ENCODE peak calls at places on chromosomes 2 and 18, in four cellular contexts. X is neural progenitor cell, R is H9, V is endothelial cell of umbilical vein. N is an unnamed sample.

GRCh38 chr2:131030478-131030971 is 62.7 kb downstream of the FAM168B start:
- DNase-seq in V (no peak), R (no peak), X (no peak), N (peak; percentile 56)

GRCh38 chr2:26759845-26760244 is 4.2 kb upstream of the SLC35F6 start:
- DNase-seq in V (no peak), R (no peak), X (no peak), N (no peak)

GRCh38 chr2:95525294-95526035 is 40.9 kb upstream of the TRIM43B start:
- DNase-seq in X (no peak), V (no peak), R (no peak), N (peak; percentile 66)

GRCh38 chr2:66535574-66536289 is 100.8 kb downstream of the MEIS1 start:
- DNase-seq in R (no peak), V (no peak), X (no peak), N (no peak)

GRCh38 chr2:29786361-29786760 is 135.0 kb downstream of the ALK start:
- DNase-seq in R (no peak), X (no peak), V (no peak), N (no peak)

GRCh38 chr2:12432985-12433640 is 283.6 kb upstream of the TRIB2 start:
- DNase-seq in R (no peak), V (peak; percentile 34), X (no peak), N (no peak)

GRCh38 chr2:39484620-39485495 is 47.8 kb upstream of the MAP4K3 start:
- DNase-seq in V (no peak), X (no peak), R (no peak), N (no peak)

GRCh38 chr2:205806126-205806905 is 124.0 kb downstream of the NRP2 start:
- DNase-seq in V (no peak), X (no peak), R (no peak), N (no peak)

GRCh38 chr18:5720132-5720531 is 175.2 kb downstream of the TMEM200C start:
- DNase-seq in X (no peak), R (no peak), V (no peak), N (no peak)

GRCh38 chr2:20930928-20931327 is 108.0 kb upstream of the LDAH start:
- DNase-seq in V (no peak), X (no peak), R (no peak), N (no peak)

GRCh38 chr2:134401081-134401497 is 147.2 kb downstream of the MGAT5 start:
- DNase-seq in R (no peak), X (no peak), V (peak; percentile 93), N (no peak)

GRCh38 chr2:11482473-11483031 is 16.6 kb upstream of the E2F6 start:
- DNase-seq in R (peak; percentile 80), V (no peak), X (peak; percentile 96), N (peak; percentile 85)

GRCh38 chr18:55539240-55539639 is 48.8 kb downstream of the TCF4 start:
- DNase-seq in V (no peak), X (no peak), R (no peak), N (no peak)

GRCh38 chr2:26164641-26165211 is 8.2 kb upstream of the GAREM2 start:
- DNase-seq in R (no peak), V (no peak), X (no peak), N (no peak)

GRCh38 chr2:19731515-19731914 is 170.3 kb downstream of the TTC32 start:
- DNase-seq in X (no peak), V (no peak), R (no peak), N (no peak)

GRCh38 chr18:44627245-44627644 is 53.4 kb upstream of the SETBP1 start:
- DNase-seq in V (peak; percentile 33), R (no peak), X (no peak), N (peak; percentile 69)

GRCh38 chr2:29228276-29228675 is 113.1 kb downstream of the CLIP4 start:
- DNase-seq in R (no peak), V (no peak), X (no peak), N (no peak)

GRCh38 chr18:8348051-8348450 is 261.2 kb upstream of the RAB12 start:
- DNase-seq in X (no peak), R (no peak), V (no peak), N (no peak)

GRCh38 chr2:157375384-157375783 is 49.8 kb upstream of the ERMN start:
- DNase-seq in V (no peak), X (peak; percentile 2), R (no peak), N (no peak)

GRCh38 chr18:12307251-12307736 is 747 bp upstream of the TUBB6 start:
- DNase-seq in V (peak; percentile 74), R (no peak), X (peak; percentile 77), N (peak; percentile 94)

GRCh38 chr18:3757361-3757760 is 307.4 kb downstream of the TGIF1 start:
- DNase-seq in V (no peak), R (no peak), X (no peak), N (no peak)

GRCh38 chr2:32824415-32824814 is 122.3 kb upstream of the LTBP1 start:
- DNase-seq in R (no peak), V (no peak), X (no peak), N (no peak)

GRCh38 chr2:153834662-153835061 is 37.1 kb upstream of the GALNT13 start:
- DNase-seq in V (no peak), X (no peak), R (no peak), N (no peak)

GRCh38 chr18:51066273-51066672 is 36.3 kb downstream of the SMAD4 start:
- DNase-seq in V (no peak), R (no peak), X (no peak), N (no peak)

GRCh38 chr2:106885326-106885725 is 641 bp downstream of the ST6GAL2 start:
- DNase-seq in V (no peak), R (no peak), X (peak; percentile 63), N (no peak)

GRCh38 chr2:3747032-3747654 is 43.8 kb downstream of the DCDC2C start:
- DNase-seq in R (peak; percentile 19), V (no peak), X (no peak), N (no peak)

DNA sequence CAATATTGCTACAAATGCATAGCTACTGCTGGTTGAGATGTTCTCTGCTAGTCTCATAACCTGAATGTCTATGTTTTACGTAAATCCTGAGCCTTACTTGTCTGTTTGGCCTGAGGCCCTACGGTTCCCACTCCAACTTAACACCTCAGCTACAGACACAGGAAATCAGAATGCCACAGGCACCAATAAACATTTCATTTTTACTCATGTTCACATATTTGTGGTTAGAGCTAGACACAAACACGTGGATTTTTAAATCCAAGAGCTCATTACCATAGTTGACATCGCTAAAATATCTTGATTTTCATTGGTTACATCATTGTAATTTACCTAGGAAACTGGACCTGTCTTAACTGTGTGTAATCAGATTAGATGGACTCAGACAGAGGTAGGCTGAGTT is 263.8 kb upstream of the CDH19 start:
- DNase-seq in R (no peak), V (no peak), X (no peak), N (no peak)
- H3K9me3 ChIP-seq in R (no peaks in the 10 kb centered on the region), V (no peaks in the 10 kb centered on the region), X (no peaks in the 10 kb centered on the region), N (peaks cover 2% of the 10 kb centered on the region)

GRCh38 chr18:46097378-46097852 is 681 bp downstream of the ATP5F1A start:
- DNase-seq in R (no peak), X (no peak), V (no peak), N (peak; percentile 6)

GRCh38 chr18:46096651-46097300 is 1.3 kb downstream of the ATP5F1A start:
- DNase-seq in R (no peak), X (no peak), V (no peak), N (peak; percentile 6)

GRCh38 chr18:46097853-46098615 is at the start of gene ATP5F1A:
- DNase-seq in X (peak; percentile 89), R (peak; percentile 89), V (peak; percentile 89), N (peak; percentile 97)

GRCh38 chr18:46098616-46098933 is 479 bp upstream of the ATP5F1A start:
- DNase-seq in X (no peak), V (no peak), R (no peak), N (no peak)

GRCh38 chr18:46095532-46095931 is 2.6 kb downstream of the ATP5F1A start:
- DNase-seq in V (no peak), X (no peak), R (no peak), N (no peak)
- H4K20me1 ChIP-seq in V (peaks cover 5% of the 10 kb centered on the region), X (peaks cover 42% of the 10 kb centered on the region), R (no peaks in the 10 kb centered on the region), N (peaks cover 31% of the 10 kb centered on the region)

DNA sequence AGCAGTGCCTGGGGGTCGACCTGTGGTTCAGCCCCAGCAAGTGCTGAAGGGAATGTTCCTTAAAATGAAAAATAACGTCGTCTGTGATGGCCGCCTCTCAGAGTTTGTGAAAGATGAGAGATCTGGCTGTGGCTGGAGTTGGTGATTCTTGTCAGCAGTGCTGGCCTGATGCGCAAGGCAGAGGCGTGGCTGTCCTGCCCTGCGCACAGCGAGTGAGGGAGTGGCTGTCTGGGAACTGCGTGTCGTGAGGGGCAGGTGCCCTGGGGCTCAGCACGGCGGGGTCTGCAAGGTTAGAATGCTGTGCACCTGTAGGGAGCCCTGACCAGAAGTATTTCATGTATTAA is 8.8 kb downstream of the NFATC1 start:
- DNase-seq in X (no peak), V (no peak), R (no peak), N (peak; percentile 83)
- H3K27ac ChIP-seq in X (no peak overlapping the region), V (peak overlapping the region; percentile 78), R (no peak overlapping the region), N (no peak overlapping the region)

GRCh38 chr2:172635548-172635947 is 79.7 kb downstream of the PDK1 start:
- DNase-seq in X (no peak), V (no peak), R (peak; percentile 31), N (no peak)
- H3K9me3 ChIP-seq in X (no peaks in the 10 kb centered on the region), V (no peaks in the 10 kb centered on the region), R (no peaks in the 10 kb centered on the region), N (no peaks in the 10 kb centered on the region)

N was measured in osteoblast.